ENCODE peak calls at places on chromosomes 3 and 15, in four cellular contexts. T is epithelial cell of esophagus, M is mucosa of descending colon, Q is GM12864. U is an unnamed sample.

GRCh38 chr3:123657111-123657510 is 72.3 kb upstream of the HACD2 start:
- DNase-seq in T (no peak), M (peak; percentile 59), Q (no peak), U (no peak)

GRCh38 chr15:69081310-69082004 is 67.0 kb downstream of the NOX5 start:
- DNase-seq in T (no peak), M (no peak), Q (no peak), U (no peak)

GRCh38 chr15:57477736-57478522 is 101.6 kb downstream of the CGNL1 start:
- DNase-seq in T (no peak), M (no peak), Q (no peak), U (no peak)

GRCh38 chr15:81106560-81106959 is 27.5 kb upstream of the CFAP161 start:
- DNase-seq in T (peak; percentile 80), M (peak; percentile 60), Q (peak; percentile 16), U (peak; percentile 69)

GRCh38 chr3:117150628-117151027 is 441.0 kb downstream of the TUSC7 start:
- DNase-seq in T (no peak), M (no peak), Q (no peak), U (no peak)

GRCh38 chr15:73921257-73921890 is 4.9 kb upstream of the LOXL1 start:
- DNase-seq in T (no peak), M (no peak), Q (no peak), U (no peak)

GRCh38 chr15:87733005-87733404 is 523.5 kb downstream of the NTRK3 start:
- DNase-seq in T (peak; percentile 2), M (no peak), Q (no peak), U (no peak)

GRCh38 chr3:40996382-40996781 is 202.9 kb upstream of the CTNNB1 start:
- DNase-seq in T (no peak), M (no peak), Q (no peak), U (no peak)

GRCh38 chr3:59424268-59425010 is 374.6 kb upstream of the CFAP20DC start:
- DNase-seq in T (peak; percentile 93), M (no peak), Q (peak; percentile 33), U (peak; percentile 23)

GRCh38 chr3:5095879-5096278 is 26.2 kb upstream of the ARL8B start:
- DNase-seq in T (no peak), M (no peak), Q (no peak), U (no peak)

GRCh38 chr3:128438488-128439072 is 28.1 kb downstream of the DNAJB8 start:
- DNase-seq in T (no peak), M (peak; percentile 11), Q (no peak), U (no peak)

GRCh38 chr15:88938802-88939485 is 25.8 kb upstream of the MFGE8 start:
- DNase-seq in T (no peak), M (no peak), Q (no peak), U (no peak)

GRCh38 chr15:27722102-27722501 is 377.0 kb downstream of the OCA2 start:
- DNase-seq in T (no peak), M (no peak), Q (no peak), U (no peak)

GRCh38 chr15:101250931-101251829 is 668 bp downstream of the CHSY1 start:
- DNase-seq in T (peak; percentile 47), M (no peak), Q (no peak), U (no peak)

GRCh38 chr3:124559650-124560405 is 170.4 kb upstream of the UMPS start:
- DNase-seq in T (peak; percentile 85), M (peak; percentile 87), Q (peak; percentile 27), U (peak; percentile 79)

GRCh38 chr3:122998206-122998605 is 29.4 kb downstream of the SEMA5B start:
- DNase-seq in T (no peak), M (no peak), Q (no peak), U (no peak)

GRCh38 chr15:32869814-32870213 is 152.0 kb downstream of the GREM1 start:
- DNase-seq in T (no peak), M (no peak), Q (no peak), U (no peak)

GRCh38 chr3:46110701-46111493 is 83.6 kb upstream of the XCR1 start:
- DNase-seq in T (peak; percentile 51), M (peak; percentile 79), Q (no peak), U (no peak)

GRCh38 chr3:21795152-21795837 is 44.3 kb upstream of the ZNF385D start:
- DNase-seq in T (no peak), M (no peak), Q (no peak), U (no peak)

GRCh38 chr3:68876112-68876713 is 56.1 kb downstream of the TAFA4 start:
- DNase-seq in T (peak; percentile 74), M (peak; percentile 48), Q (peak; percentile 43), U (peak; percentile 26)

GRCh38 chr3:36677331-36678007 is 86.9 kb downstream of the DCLK3 start:
- DNase-seq in T (peak; percentile 95), M (no peak), Q (peak; percentile 27), U (no peak)

GRCh38 chr3:139213936-139214335 is 129.9 kb upstream of the MRPS22 start:
- DNase-seq in T (no peak), M (no peak), Q (no peak), U (no peak)

GRCh38 chr3:197750396-197750831 is 731 bp downstream of the FYTTD1 start:
- DNase-seq in T (peak; percentile 72), M (peak; percentile 74), Q (peak; percentile 53), U (peak; percentile 83)

GRCh38 chr3:33173672-33174071 is 44.9 kb downstream of the SUSD5 start:
- DNase-seq in T (no peak), M (no peak), Q (no peak), U (no peak)

GRCh38 chr3:176872771-176873209 is 324.5 kb downstream of the TBL1XR1 start:
- DNase-seq in T (peak; percentile 71), M (peak; percentile 71), Q (peak; percentile 24), U (peak; percentile 41)

GRCh38 chr3:191268737-191269136 is 60.5 kb upstream of the CCDC50 start:
- DNase-seq in T (no peak), M (no peak), Q (no peak), U (no peak)

GRCh38 chr15:88638626-88639372 is at the start of gene ISG20:
- DNase-seq in T (peak; percentile 100), M (peak; percentile 92), Q (peak; percentile 94), U (peak; percentile 93)

GRCh38 chr3:139353920-139354556 is 10.2 kb downstream of the MRPS22 start:
- DNase-seq in T (peak; percentile 66), M (peak; percentile 23), Q (no peak), U (no peak)

GRCh38 chr3:32856355-32856889 is 38.6 kb downstream of the TRIM71 start:
- DNase-seq in T (no peak), M (no peak), Q (no peak), U (no peak)

GRCh38 chr3:126607214-126607908 is 47.6 kb downstream of the TXNRD3 start:
- DNase-seq in T (peak; percentile 56), M (no peak), Q (no peak), U (no peak)

GRCh38 chr3:160945346-160945745 is 159.8 kb downstream of the B3GALNT1 start:
- DNase-seq in T (no peak), M (no peak), Q (no peak), U (no peak)

GRCh38 chr3:187263270-187263669 is 28.3 kb downstream of the MASP1 start:
- DNase-seq in T (no peak), M (no peak), Q (no peak), U (no peak)

GRCh38 chr3:184448321-184449160 is 68.7 kb downstream of the CHRD start:
- DNase-seq in T (peak; percentile 97), M (no peak), Q (no peak), U (no peak)

GRCh38 chr15:86165263-86166204 is 85.9 kb downstream of the AGBL1 start:
- DNase-seq in T (no peak), M (no peak), Q (no peak), U (no peak)

GRCh38 chr3:121624147-121624852 is 31.1 kb downstream of the FBXO40 start:
- DNase-seq in T (no peak), M (no peak), Q (no peak), U (no peak)

GRCh38 chr3:16180737-16181134 is 6.3 kb downstream of the GALNT15 start:
- DNase-seq in T (no peak), M (no peak), Q (no peak), U (no peak)

GRCh38 chr15:73818308-73818985 is 54.9 kb upstream of the TBC1D21 start:
- DNase-seq in T (no peak), M (no peak), Q (no peak), U (no peak)

GRCh38 chr15:56608993-56609392 is 124.3 kb downstream of the ZNF280D start:
- DNase-seq in T (no peak), M (no peak), Q (peak; percentile 53), U (no peak)

GRCh38 chr15:92391640-92392039 is 2.0 kb upstream of the ST8SIA2 start:
- DNase-seq in T (peak; percentile 25), M (peak; percentile 31), Q (peak; percentile 7), U (peak; percentile 40)
- TF ChIP-seq CTCF in T (peak; percentile 30), M (no peak), Q (peak; percentile 49), U (peak; percentile 12)

GRCh38 chr3:56680054-56680453 is 3.0 kb downstream of the TASOR start:
- DNase-seq in T (no peak), M (no peak), Q (no peak), U (no peak)

GRCh38 chr3:56684029-56684428 is 964 bp upstream of the TASOR start:
- DNase-seq in T (no peak), M (no peak), Q (no peak), U (no peak)

GRCh38 chr3:56681963-56682457 is 1.1 kb downstream of the TASOR start:
- DNase-seq in T (no peak), M (no peak), Q (no peak), U (no peak)

GRCh38 chr3:56682458-56683121 is 475 bp downstream of the TASOR start:
- DNase-seq in T (peak; percentile 74), M (peak; percentile 82), Q (peak; percentile 44), U (peak; percentile 76)

DNA sequence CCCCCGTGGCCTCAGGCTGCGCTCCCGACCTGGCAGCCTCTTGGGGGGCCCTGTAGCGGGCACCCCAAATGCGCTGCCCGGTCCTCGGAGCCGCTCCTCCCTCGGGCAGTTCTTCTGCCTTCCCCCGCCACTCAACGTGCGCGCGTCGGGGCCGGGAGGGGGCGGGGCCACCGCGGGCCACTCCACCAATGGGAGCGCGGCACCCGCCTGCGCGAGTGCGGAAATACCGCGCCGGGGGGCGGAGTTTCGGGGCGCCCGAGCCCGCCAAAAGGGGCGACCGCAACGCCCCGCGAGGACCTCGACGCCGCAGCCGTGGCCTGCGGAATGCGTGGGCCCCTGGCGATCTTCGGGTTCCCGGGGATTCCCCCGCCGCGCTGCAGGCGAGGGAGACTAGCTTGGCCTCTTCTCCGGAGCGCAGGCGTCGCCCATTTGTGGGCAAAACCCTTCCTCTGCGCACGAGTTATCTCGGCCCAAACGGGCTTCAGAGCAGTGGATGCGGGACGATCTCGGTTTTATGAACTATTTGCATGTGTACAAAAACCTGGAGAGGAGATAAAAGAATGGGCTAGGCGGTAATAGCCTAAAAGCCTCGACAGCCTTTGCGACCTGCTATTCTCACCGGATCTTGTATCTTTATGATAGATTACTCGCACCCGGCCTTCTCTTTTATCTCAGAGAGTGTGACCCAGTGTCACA is at the start of gene TASOR:
- DNase-seq in T (peak; percentile 79), M (peak; percentile 85), Q (peak; percentile 46), U (peak; percentile 95)
- TF ChIP-seq CTCF in T (no peak), M (no peak), Q (no peak), U (no peak)

GRCh38 chr3:141305436-141305835 is 62.9 kb upstream of the ZBTB38 start:
- DNase-seq in T (peak; percentile 45), M (no peak), Q (no peak), U (no peak)
- TF ChIP-seq CTCF in T (peak; percentile 52), M (no peak), Q (peak; percentile 25), U (no peak)

DNA sequence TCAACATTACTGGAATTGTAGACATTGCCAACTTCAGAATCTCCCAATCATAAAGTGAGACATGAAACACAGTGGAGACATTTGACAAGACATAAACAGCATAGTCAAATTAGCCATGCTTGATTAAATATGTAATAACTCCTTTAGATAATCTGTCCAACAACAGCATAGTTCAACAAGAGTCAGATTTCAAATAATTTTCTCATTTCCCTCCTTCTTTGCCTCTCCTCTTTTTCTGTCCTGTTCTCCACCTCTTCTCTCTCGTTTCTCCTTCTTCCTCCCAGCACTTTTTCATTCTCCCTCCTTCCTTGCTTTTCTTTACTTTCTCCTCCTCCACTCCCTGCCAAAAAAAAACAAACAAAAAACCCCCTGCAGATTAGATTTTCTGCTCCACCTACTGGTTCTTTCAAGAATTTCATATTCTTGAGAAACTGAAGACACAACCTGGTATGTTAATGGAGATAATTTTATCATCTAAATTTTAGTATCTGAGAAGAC is 20.1 kb downstream of the CPOX start:
- DNase-seq in T (peak; percentile 22), M (no peak), Q (no peak), U (no peak)
- TF ChIP-seq CTCF in T (peak; percentile 53), M (no peak), Q (peak; percentile 38), U (peak; percentile 30)